ENCODE peak calls at places on chromosomes 4 and X, in seven cellular contexts. P is choroid plexus epithelial cell, D is HCT116, N is suprapubic skin, Y is fibroblast of the aortic adventitia, I is AG04449, L is AG04450. E is an unnamed sample.
A peak's percentile ranks its signal among the peaks of the same experiment; 100 is the strongest.

GRCh38 chr4:1683371-1683902 is 676 bp downstream of the FAM53A start:
- DNase-seq in L (peak; percentile 69), N (no peak), Y (peak; percentile 88), D (no peak), P (peak; percentile 94), I (peak; percentile 59), E (peak; percentile 92)

GRCh38 chr4:38062088-38062893 is 102.1 kb downstream of the PTTG2 start:
- DNase-seq in I (no peak), L (peak; percentile 51), N (peak; percentile 85), Y (peak; percentile 92), P (peak; percentile 89), D (peak; percentile 53), E (peak; percentile 89)

GRCh38 chr4:8393593-8394038 is 46.9 kb downstream of the ACOX3 start:
- DNase-seq in N (no peak), Y (peak; percentile 98), P (peak; percentile 96), I (peak; percentile 77), D (no peak), L (peak; percentile 90), E (peak; percentile 95)

GRCh38 chr4:82423245-82424054 is 6.8 kb downstream of the HNRNPDL start:
- DNase-seq in Y (peak; percentile 23), P (no peak), D (no peak), I (no peak), L (no peak), N (no peak), E (peak; percentile 71)

GRCh38 chrX:119745283-119745848 is 13.0 kb upstream of the SOWAHD start:
- DNase-seq in L (no peak), Y (no peak), I (no peak), N (no peak), D (no peak), P (no peak), E (no peak)

GRCh38 chr4:7843831-7844230 is 95.8 kb downstream of the AFAP1 start:
- DNase-seq in P (no peak), N (no peak), L (no peak), D (no peak), I (no peak), Y (no peak), E (no peak)

GRCh38 chr4:102761478-102761790 is 666 bp upstream of the MANBA start:
- DNase-seq in N (no peak), I (no peak), L (no peak), P (peak; percentile 38), Y (no peak), D (no peak), E (no peak)

GRCh38 chr4:4456351-4456750 is 69.4 kb downstream of the NSG1 start:
- DNase-seq in Y (no peak), D (no peak), I (no peak), P (peak; percentile 69), L (no peak), N (no peak), E (no peak)

GRCh38 chrX:15497865-15498264 is 2.7 kb upstream of the BMX start:
- DNase-seq in P (peak; percentile 61), Y (peak; percentile 56), L (no peak), N (no peak), D (peak; percentile 22), I (no peak), E (peak; percentile 51)

GRCh38 chr4:184408021-184408710 is 66.2 kb downstream of the IRF2 start:
- DNase-seq in D (no peak), Y (peak; percentile 76), I (peak; percentile 56), N (no peak), P (peak; percentile 88), L (peak; percentile 59), E (peak; percentile 87)

GRCh38 chr4:113979157-113979972 is at the start of gene ARSJ:
- DNase-seq in L (peak; percentile 65), P (peak; percentile 79), D (peak; percentile 32), N (peak; percentile 66), I (no peak), Y (peak; percentile 90), E (peak; percentile 86)

GRCh38 chrX:129771266-129771995 is 8.3 kb upstream of the SASH3 start:
- DNase-seq in I (no peak), P (no peak), L (no peak), Y (no peak), D (no peak), N (no peak), E (no peak)

GRCh38 chr4:6125103-6125651 is 75.2 kb downstream of the JAKMIP1 start:
- DNase-seq in N (no peak), L (no peak), P (no peak), Y (no peak), I (no peak), D (no peak), E (no peak)

GRCh38 chr4:24850669-24851068 is 55.3 kb downstream of the SOD3 start:
- DNase-seq in D (no peak), Y (peak; percentile 94), L (peak; percentile 75), P (peak; percentile 85), I (peak; percentile 63), N (no peak), E (peak; percentile 88)

GRCh38 chr4:54958236-54958635 is 167.2 kb downstream of the KDR start:
- DNase-seq in D (no peak), Y (no peak), N (no peak), P (peak; percentile 84), L (no peak), I (no peak), E (no peak)

GRCh38 chrX:118530537-118530936 is 34.9 kb downstream of the DOCK11 start:
- DNase-seq in N (no peak), L (no peak), Y (peak; percentile 62), P (peak; percentile 33), D (no peak), I (no peak), E (peak; percentile 54)

GRCh38 chr4:152106113-152106763 is 345.4 kb upstream of the GATB start:
- DNase-seq in D (peak; percentile 83), Y (peak; percentile 97), P (peak; percentile 86), N (peak; percentile 82), I (peak; percentile 78), L (peak; percentile 89), E (peak; percentile 94)

GRCh38 chr4:186497043-186497442 is 58.3 kb downstream of the MTNR1A start:
- DNase-seq in Y (no peak), I (no peak), N (no peak), L (no peak), D (no peak), P (no peak), E (no peak)

GRCh38 chr4:186500721-186501304 is 54.6 kb downstream of the MTNR1A start:
- DNase-seq in I (no peak), Y (no peak), P (peak; percentile 51), L (no peak), D (no peak), N (no peak), E (no peak)

GRCh38 chr4:186499467-186499866 is 55.9 kb downstream of the MTNR1A start:
- DNase-seq in L (no peak), I (no peak), D (no peak), P (no peak), N (no peak), Y (no peak), E (no peak)

DNA sequence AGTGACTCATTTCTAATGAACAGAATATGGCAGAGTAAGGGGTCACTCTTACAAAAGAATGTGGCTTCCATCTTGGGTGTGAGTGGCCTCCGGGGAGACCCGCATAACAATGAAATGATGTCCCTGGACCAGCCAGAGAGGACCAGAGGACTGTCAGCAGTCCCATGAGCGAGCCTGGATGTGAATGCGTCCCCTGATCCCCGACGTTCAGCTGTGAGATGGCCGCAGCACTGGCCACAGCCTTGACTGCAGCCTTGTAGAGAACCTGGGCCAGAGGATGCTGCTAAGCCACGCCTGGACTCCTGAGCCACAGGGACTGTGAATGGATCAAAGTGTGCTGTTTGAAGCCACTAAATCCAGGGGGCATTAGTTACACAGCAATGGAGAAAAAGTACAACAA is 53.8 kb downstream of the MTNR1A start:
- DNase-seq in P (no peak), D (no peak), I (no peak), Y (no peak), L (no peak), N (no peak), E (no peak)
- H3K4me3 ChIP-seq in P (no peak overlapping the region), D (no peak overlapping the region), I (no peak overlapping the region), Y (no peak overlapping the region), L (no peak overlapping the region), N (no peak overlapping the region), E (no peak overlapping the region)

GRCh38 chrX:109886122-109886761 is 116.7 kb upstream of the TMEM164 start:
- DNase-seq in D (peak; percentile 37), N (no peak), Y (peak; percentile 71), P (peak; percentile 72), I (no peak), L (no peak), E (peak; percentile 71)

GRCh38 chrX:109890910-109891502 is 111.9 kb upstream of the TMEM164 start:
- DNase-seq in P (peak; percentile 75), D (peak; percentile 43), I (no peak), L (no peak), Y (peak; percentile 74), N (no peak), E (peak; percentile 74)

GRCh38 chrX:109890300-109890699 is 112.6 kb upstream of the TMEM164 start:
- DNase-seq in I (no peak), D (no peak), N (no peak), P (no peak), L (no peak), Y (no peak), E (no peak)

GRCh38 chrX:109889289-109890006 is 113.5 kb upstream of the TMEM164 start:
- DNase-seq in P (peak; percentile 52), N (no peak), L (no peak), D (no peak), Y (peak; percentile 42), I (no peak), E (peak; percentile 49)
- TF ChIP-seq CTCF in P (peak; percentile 65), N (no peak), L (peak; percentile 59), D (no peak), Y (peak; percentile 53), I (peak; percentile 37), E (peak; percentile 36)

GRCh38 chr4:187999406-187999932 is 3.9 kb downstream of the ZFP42 start:
- DNase-seq in D (no peak), N (no peak), P (no peak), Y (no peak), I (no peak), L (no peak), E (no peak)
- H3K4me3 ChIP-seq in D (no peak overlapping the region), N (no peak overlapping the region), P (no peak overlapping the region), Y (no peak overlapping the region), I (no peak overlapping the region), L (no peak overlapping the region), E (no peak overlapping the region)

DNA sequence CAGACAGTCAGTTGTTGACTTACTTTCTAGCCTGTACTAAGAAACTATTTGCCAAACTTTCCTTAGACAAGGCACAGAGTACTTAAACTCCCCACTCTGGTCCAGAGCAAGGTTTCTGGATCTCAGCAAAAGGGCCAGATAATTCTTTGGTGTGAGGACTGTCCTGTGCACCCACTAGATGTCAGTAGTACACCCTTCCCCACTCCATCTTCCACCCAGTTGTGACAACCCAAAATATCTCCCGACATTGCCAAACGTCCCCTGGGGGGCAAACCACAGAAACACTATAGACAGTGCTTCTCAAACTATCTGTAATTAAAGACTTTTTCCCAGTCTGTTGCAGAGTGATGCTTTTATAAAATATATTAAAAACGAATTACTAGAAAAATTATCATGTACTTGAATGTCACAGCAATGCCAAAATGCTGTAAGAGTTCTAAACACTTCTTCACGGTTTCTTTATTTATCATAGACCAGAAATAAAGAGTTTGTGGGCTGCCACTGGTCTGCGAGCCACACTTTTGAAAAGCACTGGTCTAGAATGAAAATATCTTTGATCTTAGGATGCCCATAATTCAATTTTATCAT is 203.5 kb downstream of the PRDM5 start:
- DNase-seq in L (peak; percentile 8), I (peak; percentile 10), P (peak; percentile 72), D (peak; percentile 16), N (no peak), Y (peak; percentile 65), E (peak; percentile 68)
- TF ChIP-seq CTCF in L (peak; percentile 84), I (peak; percentile 72), P (peak; percentile 96), D (peak; percentile 53), N (peak; percentile 29), Y (peak; percentile 85), E (peak; percentile 77)

GRCh38 chrX:155028192-155028591 is 1.5 kb downstream of the FUNDC2 start:
- DNase-seq in D (no peak), P (no peak), N (no peak), I (no peak), Y (no peak), L (no peak), E (no peak)
- H3K4me3 ChIP-seq in D (peak overlapping the region; percentile 69), P (no peak overlapping the region), N (peak overlapping the region; percentile 63), I (no peak overlapping the region), Y (peak overlapping the region; percentile 23), L (peak overlapping the region; percentile 62), E (peak overlapping the region; percentile 63)